ENCODE peak calls at places on chromosomes 4 and X, in four cellular contexts. I, B, C and T are unnamed samples.

GRCh38 chr4:183229397-183229796 is 90.7 kb downstream of the CLDN22 start:
- DNase-seq in I (no peak), B (no peak), C (no peak), T (no peak)

GRCh38 chr4:152500798-152501434 is 35.0 kb downstream of the FBXW7 start:
- DNase-seq in I (peak; percentile 90), B (peak; percentile 35), C (peak; percentile 86), T (no peak)

GRCh38 chr4:8200302-8200975 is 1.3 kb downstream of the SH3TC1 start:
- DNase-seq in I (no peak), B (peak; percentile 70), C (no peak), T (peak; percentile 64)

GRCh38 chrX:141668371-141668770 is 30.2 kb downstream of the SPANXD start:
- DNase-seq in I (no peak), B (no peak), C (no peak), T (no peak)

GRCh38 chrX:137051978-137052640 is 18.3 kb upstream of the GPR101 start:
- DNase-seq in I (peak; percentile 64), B (peak; percentile 68), C (peak; percentile 49), T (no peak)

GRCh38 chr4:86972997-86973396 is 38.2 kb downstream of the AFF1 start:
- DNase-seq in I (peak; percentile 93), B (peak; percentile 91), C (no peak), T (peak; percentile 86)

GRCh38 chrX:68186552-68187262 is 246.6 kb downstream of the OPHN1 start:
- DNase-seq in I (peak; percentile 62), B (no peak), C (peak; percentile 72), T (no peak)

GRCh38 chrX:138150709-138151108 is 560.8 kb downstream of the FGF13 start:
- DNase-seq in I (peak; percentile 4), B (no peak), C (no peak), T (no peak)

GRCh38 chr4:58136611-58137010 is 1026.4 kb upstream of the IGFBP7 start:
- DNase-seq in I (no peak), B (no peak), C (no peak), T (no peak)

GRCh38 chr4:41661447-41662076 is 87.0 kb downstream of the PHOX2B start:
- DNase-seq in I (peak; percentile 61), B (peak; percentile 74), C (peak; percentile 50), T (peak; percentile 89)

GRCh38 chrX:15946783-15947550 is 92.4 kb upstream of the AP1S2 start:
- DNase-seq in I (peak; percentile 71), B (no peak), C (peak; percentile 3), T (no peak)

GRCh38 chr4:143406523-143406922 is 69.8 kb downstream of the GAB1 start:
- DNase-seq in I (no peak), B (peak; percentile 54), C (no peak), T (no peak)

DNA sequence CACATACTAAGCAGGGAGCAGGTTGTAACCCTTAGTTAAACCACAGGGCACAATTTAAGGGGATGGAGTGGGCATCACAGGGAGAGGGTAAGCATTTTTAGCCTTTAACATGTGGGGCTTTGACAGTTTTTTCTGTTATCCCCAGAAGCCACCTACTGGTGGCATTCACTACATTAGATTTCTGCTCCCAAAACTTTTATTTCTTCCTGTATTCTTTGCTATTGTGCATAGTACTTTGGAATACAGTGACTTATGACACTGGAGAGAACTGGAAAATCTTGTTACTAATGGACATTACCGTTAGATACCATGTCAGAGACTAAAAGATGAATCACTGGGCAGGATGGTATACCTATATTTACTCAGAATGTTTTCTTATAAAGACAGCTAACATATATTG is 7.3 kb downstream of the TRIM75 start:
- DNase-seq in I (no peak), B (no peak), C (no peak), T (no peak)
- TF ChIP-seq CTCF in I (peak; percentile 26), B (no peak), C (no peak), T (no peak)

GRCh38 chrX:46913710-46914109 is 1.5 kb downstream of the JADE3 start:
- DNase-seq in I (peak; percentile 53), B (peak; percentile 49), C (peak; percentile 11), T (no peak)

GRCh38 chrX:46916273-46916672 is 4.1 kb downstream of the JADE3 start:
- DNase-seq in I (no peak), B (no peak), C (no peak), T (no peak)

GRCh38 chrX:46910415-46910814 is 1.8 kb upstream of the JADE3 start:
- DNase-seq in I (no peak), B (no peak), C (no peak), T (no peak)

GRCh38 chrX:46912673-46913491 is 661 bp downstream of the JADE3 start:
- DNase-seq in I (peak; percentile 76), B (peak; percentile 63), C (peak; percentile 68), T (peak; percentile 15)

DNA sequence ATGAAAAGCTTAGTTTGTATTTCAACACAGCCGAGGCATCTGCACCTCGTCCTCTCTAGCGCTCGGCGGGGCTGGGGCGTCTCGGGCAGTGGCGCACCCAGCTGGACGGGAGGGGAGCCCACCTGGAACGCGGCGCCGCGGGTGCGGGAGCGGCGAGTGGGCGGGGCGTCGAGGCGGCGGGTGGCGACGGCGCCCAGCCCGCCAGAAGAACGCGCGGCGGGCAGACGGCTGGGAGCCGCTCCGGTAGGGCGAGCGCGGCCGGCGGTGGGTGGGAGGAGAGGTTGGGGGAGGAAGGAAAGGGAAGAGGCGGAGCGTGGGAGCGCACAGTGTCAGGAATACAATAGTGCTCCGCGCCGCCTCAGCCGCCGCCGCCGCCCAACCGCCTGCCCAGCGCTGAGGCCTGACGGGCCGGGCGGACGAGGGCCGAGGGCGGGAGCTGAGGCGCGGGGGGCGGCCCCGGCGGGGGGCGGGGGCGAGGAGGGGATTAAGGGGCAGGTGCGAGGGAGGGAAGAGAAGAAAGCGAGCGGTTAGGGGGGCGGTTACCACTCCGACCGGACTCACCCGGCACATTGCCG is at the start of gene JADE3:
- DNase-seq in I (peak; percentile 88), B (peak; percentile 83), C (peak; percentile 82), T (peak; percentile 24)
- TF ChIP-seq POLR2A in I (no peak), B (peak; percentile 51), C (peak; percentile 45), T (no peak)

DNA sequence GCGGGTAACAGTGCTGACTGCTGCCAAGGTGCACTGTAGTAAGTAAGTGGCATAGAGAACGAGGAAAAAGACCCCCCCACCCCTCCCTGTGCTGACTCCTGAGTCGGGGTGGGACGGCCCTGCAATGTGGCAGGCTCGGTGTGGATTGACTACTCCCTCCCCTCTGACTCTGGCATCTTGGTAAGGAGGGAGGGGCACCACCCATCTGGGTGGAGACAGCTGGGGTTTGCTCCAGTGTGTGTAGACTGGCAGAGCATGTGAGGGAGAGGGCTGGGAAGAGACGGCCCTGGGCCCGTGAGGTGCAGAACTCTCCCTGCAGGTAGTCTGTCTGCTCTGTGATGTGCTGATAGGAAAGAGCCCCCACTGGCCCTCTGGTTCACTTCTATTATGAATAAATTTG is 31.0 kb downstream of the NSG1 start:
- DNase-seq in I (no peak), B (no peak), C (no peak), T (no peak)
- H3K4me3 ChIP-seq in I (no peak overlapping the region), B (no peak overlapping the region), C (no peak overlapping the region), T (no peak overlapping the region)

DNA sequence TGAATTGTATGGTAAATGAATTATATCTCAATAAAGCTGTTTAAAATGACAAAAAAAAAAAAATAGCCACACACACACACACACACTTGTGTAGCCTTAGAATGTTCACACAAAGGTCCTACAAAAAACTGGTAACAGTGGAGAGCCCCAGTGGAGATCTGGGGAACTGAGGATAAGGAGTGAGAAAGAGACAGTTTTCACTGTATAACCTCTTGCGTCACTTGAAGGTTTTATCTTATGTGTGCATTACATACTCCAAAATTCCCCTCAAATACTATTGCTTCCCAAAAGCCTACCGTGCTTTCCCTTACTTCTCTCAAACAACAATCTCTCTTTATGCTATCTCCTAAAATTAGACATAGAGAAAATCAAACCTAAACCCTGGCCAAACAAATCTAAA is 67.8 kb downstream of the SMC1A start:
- DNase-seq in I (no peak), B (no peak), C (peak; percentile 9), T (no peak)
- TF ChIP-seq CTCF in I (no peak), B (no peak), C (no peak), T (no peak)

GRCh38 chrX:23907496-23908218 is at the start of the genes APOO and CXorf58:
- DNase-seq in I (peak; percentile 95), B (peak; percentile 93), C (peak; percentile 96), T (peak; percentile 97)
- TF ChIP-seq POLR2A in I (no peak), B (peak; percentile 68), C (peak; percentile 34), T (no peak)